ENCODE peak calls at places on chromosomes 4 and X, in seven cellular contexts. P is mucosa of descending colon, A is right lobe of liver, S is endodermal cell, R is lower lobe of right lung, I is stomach, Z is SK-N-SH. O is an unnamed sample. For H3K4me1, the result is how much of the 10 kb centered on the place peaks cover.

GRCh38 chr4:174561556-174561955 is 39.3 kb upstream of the HPGD start:
- DNase-seq in I (no peak), S (no peak), A (no peak), Z (no peak), R (no peak), P (no peak), O (no peak)

GRCh38 chrX:10360121-10360520 is 203.3 kb downstream of the CLCN4 start:
- DNase-seq in P (no peak), S (no peak), R (no peak), I (no peak), A (no peak), Z (peak), O (peak)

GRCh38 chrX:140071037-140071436 is 105.7 kb upstream of the CXorf66 start:
- DNase-seq in Z (no peak), A (no peak), P (no peak), I (no peak), R (no peak), S (no peak), O (no peak)

GRCh38 chr4:142353149-142353738 is 492.9 kb downstream of the INPP4B start:
- DNase-seq in P (no peak), R (no peak), I (no peak), S (no peak), A (no peak), Z (no peak), O (peak)

GRCh38 chr4:133483600-133484246 is 334.6 kb downstream of the PCDH10 start:
- DNase-seq in P (no peak), S (peak), R (no peak), A (no peak), Z (no peak), I (no peak), O (peak)

GRCh38 chrX:42797646-42798045 is 19.7 kb upstream of the PPP1R2C start:
- DNase-seq in R (no peak), I (no peak), S (no peak), P (no peak), Z (no peak), A (no peak), O (no peak)

GRCh38 chr4:1535926-1536578 is 129.8 kb upstream of the NKX1-1 start:
- DNase-seq in A (peak), I (no peak), P (peak), Z (no peak), S (no peak), R (peak), O (no peak)

GRCh38 chr4:25477251-25477650 is 100.2 kb downstream of the ANAPC4 start:
- DNase-seq in A (no peak), P (no peak), I (no peak), R (no peak), S (no peak), Z (no peak), O (no peak)

GRCh38 chr4:7002336-7002735 is 40.8 kb upstream of the TADA2B start:
- DNase-seq in I (no peak), P (no peak), A (no peak), R (no peak), Z (no peak), S (peak), O (no peak)

GRCh38 chrX:152735101-152735500 is 1.5 kb downstream of the MAGEA12 start:
- DNase-seq in S (no peak), P (no peak), Z (no peak), I (no peak), R (no peak), A (no peak), O (no peak)

GRCh38 chr4:99763635-99764101 is 53.0 kb upstream of the DAPP1 start:
- DNase-seq in Z (no peak), P (no peak), R (no peak), I (no peak), A (no peak), S (no peak), O (peak)

GRCh38 chr4:166458756-166459155 is 585.7 kb downstream of the TLL1 start:
- DNase-seq in R (no peak), Z (no peak), S (no peak), A (no peak), P (no peak), I (no peak), O (no peak)

GRCh38 chr4:84063618-84064017 is 435.5 kb downstream of the NKX6-1 start:
- DNase-seq in S (no peak), I (peak), A (no peak), R (no peak), Z (no peak), P (no peak), O (no peak)

DNA sequence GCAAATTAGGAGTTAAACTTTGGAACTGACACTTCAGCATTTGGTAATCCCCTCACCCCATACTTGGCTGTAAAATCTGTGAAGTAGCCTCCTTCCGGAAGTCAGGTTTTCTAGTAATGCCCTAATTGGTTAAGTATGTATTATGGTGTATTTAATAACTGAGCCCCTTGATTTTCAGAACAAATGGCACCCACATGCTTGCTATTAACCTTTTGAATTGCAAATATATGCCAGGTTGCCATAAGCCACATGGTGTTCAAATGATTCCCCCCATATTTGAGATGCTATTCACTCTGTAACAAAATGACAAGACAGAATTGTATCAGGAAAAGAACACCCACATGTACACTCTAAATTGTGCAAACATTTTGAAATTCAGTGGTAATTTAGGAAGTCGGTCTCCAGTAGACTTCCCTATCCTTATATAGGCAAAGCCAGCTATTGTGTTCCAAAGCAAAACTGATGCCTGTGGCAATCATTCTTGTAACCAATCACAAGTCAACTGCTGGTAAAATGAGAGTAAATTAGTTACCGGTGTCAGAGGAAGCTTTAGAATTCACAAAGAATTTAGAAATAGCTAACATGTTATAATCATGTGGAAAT is 96.5 kb upstream of the ADAMTS3 start:
- DNase-seq in Z (no peak), I (no peak), R (no peak), P (no peak), A (no peak), S (no peak), O (no peak)
- H3K4me1 ChIP-seq in Z (under half), I (under half), R (under half), P (under half), A (under half), S (under half), O (under half)

GRCh38 chr4:101326586-101326985 is 20.7 kb downstream of the PPP3CA start:
- DNase-seq in Z (no peak), R (no peak), I (no peak), P (no peak), A (no peak), S (no peak), O (no peak)

GRCh38 chr4:101332424-101332823 is 14.9 kb downstream of the PPP3CA start:
- DNase-seq in S (no peak), P (no peak), I (no peak), R (no peak), Z (no peak), A (no peak), O (no peak)

GRCh38 chr4:101331017-101331416 is 16.3 kb downstream of the PPP3CA start:
- DNase-seq in P (no peak), S (no peak), A (no peak), I (no peak), R (no peak), Z (no peak), O (no peak)

GRCh38 chr4:101322743-101323142 is 24.6 kb downstream of the PPP3CA start:
- DNase-seq in A (no peak), I (no peak), R (no peak), P (no peak), Z (no peak), S (no peak), O (no peak)

GRCh38 chr4:101328063-101328602 is 19.2 kb downstream of the PPP3CA start:
- DNase-seq in S (no peak), I (no peak), P (no peak), A (no peak), R (no peak), Z (no peak), O (no peak)
- H3K4me1 ChIP-seq in S (under half), I (under half), P (under half), A (under half), R (under half), Z (under half), O (under half)

DNA sequence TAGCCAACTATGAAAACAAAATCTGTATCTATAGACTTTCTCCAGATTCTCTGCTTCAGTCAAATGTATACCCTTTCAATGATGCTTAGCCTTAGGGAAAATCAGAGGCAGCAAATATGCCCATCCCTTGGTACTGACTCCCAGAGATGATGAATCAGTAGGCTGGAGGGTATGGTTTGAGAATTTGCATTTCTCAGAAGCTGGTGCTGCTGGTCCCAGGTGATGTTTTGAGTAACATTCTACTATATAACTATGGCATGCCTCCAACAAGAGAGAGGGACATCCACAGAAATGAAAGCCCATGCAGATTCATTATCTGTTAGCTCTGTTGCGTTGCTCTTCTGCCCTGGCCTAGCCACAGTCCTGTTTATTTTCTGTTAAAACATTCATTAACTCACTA is 13.6 kb downstream of the TNIP3 start:
- DNase-seq in P (no peak), I (no peak), R (no peak), A (no peak), S (no peak), Z (no peak), O (no peak)
- H3K4me1 ChIP-seq in P (under half), I (under half), R (under half), A (under half), S (under half), Z (under half), O (under half)

GRCh38 chr4:108051343-108051742 is 61.7 kb downstream of the HADH start:
- DNase-seq in P (no peak), I (no peak), R (no peak), Z (no peak), S (no peak), A (no peak), O (no peak)
- H3K4me1 ChIP-seq in P (under half), I (under half), R (under half), Z (under half), S (under half), A (under half), O (under half)

GRCh38 chr4:140257461-140258305 is 103.7 kb upstream of the MAML3 start:
- DNase-seq in Z (no peak), I (no peak), R (no peak), P (no peak), A (no peak), S (no peak), O (no peak)
- H3K4me1 ChIP-seq in Z (under half), I (under half), R (under half), P (under half), A (under half), S (under half), O (under half)

GRCh38 chr4:10025230-10025806 is 4.0 kb upstream of the SLC2A9 start:
- DNase-seq in A (no peak), P (no peak), I (no peak), R (no peak), S (peak), Z (no peak), O (no peak)

GRCh38 chr4:10023050-10023419 is 1.7 kb upstream of the SLC2A9 start:
- DNase-seq in P (no peak), I (no peak), R (no peak), S (peak), Z (no peak), A (no peak), O (no peak)

GRCh38 chr4:10023806-10024205 is 2.5 kb upstream of the SLC2A9 start:
- DNase-seq in I (no peak), Z (no peak), A (no peak), P (no peak), S (peak), R (no peak), O (no peak)

GRCh38 chr4:10022346-10023049 is 1.2 kb upstream of the SLC2A9 start:
- DNase-seq in R (no peak), Z (no peak), I (no peak), S (peak), A (no peak), P (no peak), O (no peak)

DNA sequence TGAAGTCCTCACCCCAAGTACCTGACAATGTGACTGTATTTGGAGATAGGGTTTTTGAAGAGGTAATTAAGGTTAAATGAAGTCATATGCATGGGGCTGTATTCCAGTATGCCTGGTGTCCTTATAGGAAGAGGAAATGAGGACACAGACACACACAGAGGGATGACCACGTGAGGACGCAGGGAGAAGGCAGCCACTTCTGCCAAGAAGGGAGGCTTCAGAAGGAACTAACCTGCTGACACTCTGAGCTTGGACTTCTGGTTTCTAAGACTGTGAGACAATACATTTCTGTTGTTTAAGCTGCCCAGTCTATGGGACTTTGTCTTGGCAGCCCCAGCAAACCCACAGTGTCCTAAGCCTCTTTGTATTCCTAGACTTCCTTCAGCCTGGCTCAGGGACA is 3.0 kb upstream of the SLC2A9 start:
- DNase-seq in I (no peak), R (no peak), S (peak), P (no peak), Z (no peak), A (no peak), O (no peak)
- H3K4me1 ChIP-seq in I (under half), R (under half), S (under half), P (under half), Z (under half), A (under half), O (under half)

O was measured in testis.